ENCODE peak calls at places on chromosomes 3 and 15, in nine cellular contexts. Z is neural progenitor cell, F is hepatocyte, M is brain microvascular endothelial cell, V is GM23248, N is lower lobe of right lung, C is kidney epithelial cell, S is upper lobe of right lung, T is uterus. I is an unnamed sample.

GRCh38 chr3:152202976-152203626 is 65.6 kb upstream of the MBNL1 start:
- DNase-seq in Z (no peak), F (no peak), M (no peak), V (no peak), N (no peak), C (no peak), S (no peak), T (no peak), I (no peak)

GRCh38 chr3:107899996-107900651 is 190.7 kb downstream of the CD47 start:
- DNase-seq in Z (no peak), F (no peak), M (no peak), V (peak), N (no peak), C (no peak), S (no peak), T (no peak), I (no peak)

GRCh38 chr15:55526559-55527036 is 18.6 kb upstream of the DNAAF4 start:
- DNase-seq in Z (peak), F (peak), M (peak), V (peak), N (no peak), C (no peak), S (no peak), T (no peak), I (peak)

GRCh38 chr15:64010719-64011118 is 35.6 kb downstream of the DAPK2 start:
- DNase-seq in Z (no peak), F (no peak), M (peak), V (peak), N (peak), C (peak), S (no peak), T (peak), I (peak)

GRCh38 chr3:40780801-40781406 is 256.1 kb downstream of the ZNF621 start:
- DNase-seq in Z (no peak), F (peak), M (peak), V (peak), N (no peak), C (no peak), S (no peak), T (peak), I (no peak)

GRCh38 chr3:180601688-180602666 is at the start of gene TTC14:
- DNase-seq in Z (peak), F (peak), M (peak), V (peak), N (peak), C (peak), S (peak), T (peak), I (peak)

GRCh38 chr3:44865272-44866005 is 3.7 kb downstream of the TMEM42 start:
- DNase-seq in Z (no peak), F (no peak), M (no peak), V (no peak), N (no peak), C (no peak), S (no peak), T (no peak), I (no peak)

GRCh38 chr15:101084801-101085200 is 165.6 kb downstream of the LRRK1 start:
- DNase-seq in Z (no peak), F (no peak), M (no peak), V (no peak), N (no peak), C (no peak), S (no peak), T (no peak), I (no peak)

GRCh38 chr3:72390841-72391240 is 457.4 kb downstream of the SHQ1 start:
- DNase-seq in Z (peak), F (no peak), M (peak), V (no peak), N (no peak), C (no peak), S (no peak), T (no peak), I (no peak)

GRCh38 chr3:197516517-197516889 is 39.3 kb downstream of the BDH1 start:
- DNase-seq in Z (no peak), F (peak), M (peak), V (peak), N (peak), C (peak), S (no peak), T (no peak), I (peak)

GRCh38 chr15:65875458-65875857 is 6.2 kb downstream of the RAB11A start:
- DNase-seq in Z (no peak), F (no peak), M (no peak), V (no peak), N (no peak), C (no peak), S (no peak), T (no peak), I (no peak)

GRCh38 chr3:62718515-62719320 is 156.5 kb downstream of the CADPS start:
- DNase-seq in Z (no peak), F (no peak), M (no peak), V (peak), N (no peak), C (no peak), S (no peak), T (no peak), I (peak)

GRCh38 chr15:80549191-80549590 is 145.0 kb downstream of the ARNT2 start:
- DNase-seq in Z (no peak), F (no peak), M (no peak), V (peak), N (no peak), C (peak), S (no peak), T (no peak), I (no peak)

GRCh38 chr15:91469627-91470567 is 369.8 kb downstream of the SV2B start:
- DNase-seq in Z (no peak), F (no peak), M (no peak), V (no peak), N (peak), C (no peak), S (no peak), T (no peak), I (no peak)

GRCh38 chr3:124834723-124835718 is 52.1 kb downstream of the ITGB5 start:
- DNase-seq in Z (peak), F (peak), M (peak), V (peak), N (peak), C (peak), S (no peak), T (peak), I (peak)

GRCh38 chr3:37993067-37993809 is 2.7 kb downstream of the VILL start:
- DNase-seq in Z (no peak), F (no peak), M (no peak), V (no peak), N (no peak), C (no peak), S (no peak), T (no peak), I (peak)

GRCh38 chr3:10551821-10552630 is 46.6 kb upstream of the ATP2B2 start:
- DNase-seq in Z (no peak), F (no peak), M (peak), V (peak), N (peak), C (no peak), S (peak), T (peak), I (peak)

DNA sequence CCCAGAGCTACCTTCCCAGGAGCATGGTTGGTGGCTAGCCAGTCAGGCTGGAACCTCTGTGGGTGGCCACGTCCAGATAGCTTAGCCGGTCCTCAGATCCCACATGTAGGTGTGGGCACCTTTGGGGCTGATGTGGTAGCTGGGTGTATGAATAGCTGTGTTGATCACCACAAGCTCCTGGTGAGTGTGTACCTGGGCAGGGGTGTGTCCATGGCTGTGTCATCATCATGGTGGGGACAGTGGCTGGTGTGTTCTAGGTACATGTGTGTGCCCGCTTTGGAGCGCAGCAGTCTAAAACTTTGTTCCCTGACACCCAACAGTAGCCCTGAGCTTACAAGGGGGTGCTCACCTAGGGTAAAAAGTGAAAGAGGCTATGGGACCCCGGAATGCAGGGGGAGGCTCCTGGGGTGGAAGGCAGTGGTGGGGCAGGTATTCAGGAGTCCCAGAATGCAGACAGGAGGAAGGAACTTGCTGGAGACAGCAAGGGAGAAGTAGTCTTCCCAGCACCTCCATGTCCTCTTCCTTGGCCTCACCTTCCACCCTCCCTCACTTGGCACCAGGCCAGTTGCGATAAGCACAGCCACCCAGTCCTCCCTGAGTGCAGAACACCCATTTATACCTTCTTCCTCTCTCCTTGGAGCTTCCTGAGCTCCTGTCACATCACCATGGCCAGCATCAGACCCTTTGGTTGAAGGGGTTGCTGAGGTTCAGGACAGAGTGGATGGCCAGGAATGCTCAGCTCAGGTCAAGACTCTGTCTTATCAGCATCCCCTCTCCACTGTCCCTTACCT is 1.2 kb downstream of the CISH start:
- DNase-seq in Z (no peak), F (peak), M (no peak), V (no peak), N (peak), C (no peak), S (peak), T (no peak), I (no peak)
- H3K4me3 ChIP-seq in Z (peak), F (peak), M (no peak), V (peak), N (peak), C (peak), S (peak), T (peak), I (peak)

DNA sequence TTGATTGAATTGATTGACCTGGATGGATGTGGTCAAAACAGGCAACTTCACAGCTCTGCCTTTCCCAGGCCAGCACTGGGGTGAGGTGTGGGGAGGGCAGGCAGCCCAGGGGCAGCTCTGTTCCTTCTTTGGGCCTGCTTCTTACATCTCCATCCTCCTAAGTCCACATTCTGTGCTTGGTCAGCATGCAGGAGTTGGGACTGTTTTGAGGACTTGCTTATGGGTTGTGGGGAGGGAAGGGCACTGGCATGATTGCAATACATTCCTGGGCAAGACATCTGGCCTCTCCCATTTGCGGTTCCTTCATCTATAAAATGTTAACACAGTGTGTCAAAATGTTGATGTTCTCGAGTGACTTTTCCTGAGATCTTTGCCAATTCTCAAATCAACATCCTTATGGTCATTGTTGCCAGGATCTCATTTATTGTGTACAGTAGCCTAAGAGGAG is 84.1 kb downstream of the ST6GAL1 start:
- DNase-seq in Z (no peak), F (no peak), M (no peak), V (no peak), N (no peak), C (no peak), S (no peak), T (no peak), I (no peak)
- H3K4me3 ChIP-seq in Z (no peak), F (no peak), M (no peak), V (no peak), N (no peak), C (no peak), S (no peak), T (no peak), I (no peak)

GRCh38 chr3:141386080-141386594 is 17.8 kb downstream of the ZBTB38 start:
- DNase-seq in Z (no peak), F (no peak), M (no peak), V (no peak), N (no peak), C (no peak), S (no peak), T (no peak), I (no peak)
- H3K4me3 ChIP-seq in Z (no peak), F (no peak), M (peak), V (peak), N (peak), C (no peak), S (peak), T (no peak), I (no peak)

DNA sequence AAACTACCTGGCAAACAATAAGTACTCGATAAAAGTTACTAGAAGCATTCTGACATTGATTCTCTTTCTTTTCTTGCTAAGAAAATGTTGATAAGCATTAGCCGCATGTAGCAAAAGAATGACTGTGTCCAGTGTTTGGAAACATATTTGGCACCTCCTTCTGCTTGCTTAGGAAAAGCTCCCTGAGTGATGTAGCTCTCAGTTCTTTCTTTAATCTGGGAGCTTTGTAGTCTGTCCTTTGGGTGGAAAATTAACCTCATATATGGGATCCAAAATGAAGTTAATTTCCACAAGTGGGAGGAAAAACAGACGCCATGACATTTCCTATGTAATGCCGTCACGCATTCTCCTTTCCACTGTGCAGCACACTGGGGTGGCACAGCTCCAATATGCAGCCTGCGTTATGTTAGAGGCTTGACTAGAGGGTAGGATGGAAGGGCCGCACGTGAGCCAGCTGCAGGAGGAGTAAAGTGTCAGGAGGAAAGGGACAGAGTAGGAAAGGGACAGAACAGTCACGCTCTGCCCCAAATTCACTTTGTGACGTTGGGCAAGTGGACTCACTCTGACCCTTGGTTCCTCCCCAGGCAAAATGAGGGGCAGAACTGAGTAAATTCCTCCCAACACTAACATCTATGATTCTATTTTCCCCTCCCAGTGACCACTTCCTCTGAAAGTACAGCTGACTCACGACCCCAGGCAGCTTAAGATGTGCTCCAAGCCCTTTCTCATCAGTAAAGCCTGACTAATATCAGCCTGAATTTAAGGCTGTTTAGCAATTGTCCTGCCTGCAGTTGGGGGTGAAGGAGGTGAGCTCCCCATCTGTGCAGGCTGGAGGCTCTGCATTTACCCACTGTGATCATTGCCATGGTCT is 176.4 kb upstream of the PFN2 start:
- DNase-seq in Z (no peak), F (peak), M (peak), V (peak), N (no peak), C (peak), S (no peak), T (peak), I (no peak)
- H3K4me3 ChIP-seq in Z (no peak), F (no peak), M (peak), V (peak), N (no peak), C (no peak), S (no peak), T (no peak), I (no peak)

DNA sequence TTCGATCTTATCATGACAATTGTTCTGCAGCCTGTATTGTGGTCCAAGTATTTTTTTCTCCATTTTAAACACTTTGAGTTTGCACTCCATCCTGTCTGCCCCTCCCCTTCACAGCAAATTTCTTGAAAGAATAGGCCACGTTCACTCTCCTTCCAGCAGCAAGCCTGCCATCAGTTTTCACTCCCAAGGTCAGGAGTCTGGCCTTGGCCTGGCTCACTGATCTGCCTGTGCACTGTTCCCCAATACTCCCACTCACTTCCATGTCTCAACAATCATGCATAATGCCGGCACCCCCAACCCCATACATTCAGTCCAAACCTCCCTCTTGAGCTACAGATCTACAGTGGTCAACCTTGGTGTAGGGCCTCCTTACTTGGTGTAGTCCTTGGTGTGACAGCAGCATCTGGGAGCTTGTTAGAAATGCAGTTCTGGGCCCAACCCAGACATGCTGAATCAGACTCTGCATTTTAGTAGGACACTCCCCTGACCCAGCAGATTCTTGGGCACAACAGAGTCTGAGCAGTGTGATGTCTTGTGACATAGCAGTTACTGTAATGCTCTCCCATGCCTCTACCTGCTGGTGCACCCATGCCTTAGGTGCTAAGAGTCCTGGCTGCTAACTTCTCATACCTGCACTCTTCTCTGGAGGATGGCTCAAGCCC is 58.3 kb upstream of the XCR1 start:
- DNase-seq in Z (no peak), F (no peak), M (no peak), V (peak), N (no peak), C (no peak), S (no peak), T (no peak), I (no peak)
- H3K4me3 ChIP-seq in Z (no peak), F (no peak), M (no peak), V (no peak), N (no peak), C (no peak), S (no peak), T (no peak), I (no peak)

GRCh38 chr3:66497288-66497972 is 3.4 kb downstream of the LRIG1 start:
- DNase-seq in Z (no peak), F (no peak), M (no peak), V (no peak), N (no peak), C (no peak), S (no peak), T (no peak), I (no peak)
- H3K4me3 ChIP-seq in Z (peak), F (no peak), M (no peak), V (no peak), N (peak), C (no peak), S (peak), T (no peak), I (peak)